ENCODE peak calls at places on chromosomes 4 and X, in seven cellular contexts. A, Q, T, S, F, E and G are unnamed samples. For H3K4me1, the result is how much of the 10 kb centered on the place peaks cover.

GRCh38 chr4:163395055-163395454 is 51.4 kb downstream of the NPY5R start:
- DNase-seq in T (no peak), Q (no peak), E (no peak), A (no peak), F (no peak), S (no peak), G (no peak)

GRCh38 chrX:66030505-66031317 is 9.2 kb downstream of the VSIG4 start:
- DNase-seq in Q (no peak), T (no peak), S (no peak), E (no peak), F (no peak), A (peak), G (no peak)

GRCh38 chrX:633655-634305 is 3.2 kb downstream of the SHOX start:
- DNase-seq in T (no peak), Q (no peak), F (no peak), A (no peak), E (no peak), S (no peak), G (peak)

GRCh38 chr4:173917255-173917960 is 366.1 kb downstream of the FBXO8 start:
- DNase-seq in T (no peak), S (no peak), A (no peak), F (no peak), E (no peak), Q (no peak), G (no peak)

GRCh38 chr4:189143255-189143654 is 797.4 kb upstream of the FRG1 start:
- DNase-seq in Q (no peak), F (no peak), T (no peak), A (no peak), E (no peak), S (no peak), G (no peak)

GRCh38 chr4:3371581-3372001 is 70.2 kb upstream of the HGFAC start:
- DNase-seq in A (no peak), Q (peak), F (no peak), E (no peak), T (no peak), S (no peak), G (peak)

GRCh38 chr4:177574446-177574845 is 132.2 kb upstream of the AGA start:
- DNase-seq in S (no peak), A (no peak), E (no peak), T (no peak), F (no peak), Q (no peak), G (no peak)

GRCh38 chr4:113759696-113760093 is 1.8 kb downstream of the CAMK2D start:
- DNase-seq in F (no peak), T (no peak), A (no peak), E (no peak), S (no peak), Q (no peak), G (peak)

GRCh38 chr4:122259849-122260248 is 107.7 kb downstream of the BLTP1 start:
- DNase-seq in Q (no peak), A (no peak), F (no peak), E (no peak), T (no peak), S (no peak), G (no peak)

GRCh38 chr4:4333265-4333706 is 43.2 kb downstream of the ZBTB49 start:
- DNase-seq in F (no peak), Q (peak), A (no peak), T (no peak), E (no peak), S (peak), G (peak)

GRCh38 chrX:41308884-41309655 is 24.9 kb upstream of the DDX3X start:
- DNase-seq in E (no peak), A (no peak), T (no peak), Q (no peak), F (no peak), S (no peak), G (no peak)

GRCh38 chr4:53653484-53654053 is 62.3 kb upstream of the LNX1 start:
- DNase-seq in E (no peak), Q (no peak), S (peak), T (peak), A (no peak), F (no peak), G (no peak)

GRCh38 chr4:16775411-16776154 is 122.9 kb downstream of the LDB2 start:
- DNase-seq in Q (no peak), F (no peak), T (peak), E (no peak), S (no peak), A (no peak), G (no peak)

GRCh38 chr4:102404551-102404969 is 59.3 kb upstream of the SLC39A8 start:
- DNase-seq in E (no peak), A (no peak), F (no peak), S (no peak), Q (no peak), T (peak), G (no peak)

GRCh38 chr4:173680278-173680677 is 150.2 kb upstream of the HAND2 start:
- DNase-seq in F (no peak), A (no peak), S (no peak), T (no peak), E (no peak), Q (no peak), G (no peak)

GRCh38 chr4:77595361-77595973 is 10.2 kb upstream of the CXCL13 start:
- DNase-seq in S (no peak), A (no peak), T (no peak), F (no peak), E (no peak), Q (no peak), G (no peak)

GRCh38 chr4:109127866-109128265 is 174.6 kb downstream of the COL25A1 start:
- DNase-seq in E (no peak), T (no peak), S (no peak), F (no peak), A (no peak), Q (no peak), G (no peak)

GRCh38 chrX:132426695-132427281 is 62.0 kb downstream of the MBNL3 start:
- DNase-seq in E (no peak), S (no peak), Q (no peak), A (no peak), F (no peak), T (no peak), G (peak)

DNA sequence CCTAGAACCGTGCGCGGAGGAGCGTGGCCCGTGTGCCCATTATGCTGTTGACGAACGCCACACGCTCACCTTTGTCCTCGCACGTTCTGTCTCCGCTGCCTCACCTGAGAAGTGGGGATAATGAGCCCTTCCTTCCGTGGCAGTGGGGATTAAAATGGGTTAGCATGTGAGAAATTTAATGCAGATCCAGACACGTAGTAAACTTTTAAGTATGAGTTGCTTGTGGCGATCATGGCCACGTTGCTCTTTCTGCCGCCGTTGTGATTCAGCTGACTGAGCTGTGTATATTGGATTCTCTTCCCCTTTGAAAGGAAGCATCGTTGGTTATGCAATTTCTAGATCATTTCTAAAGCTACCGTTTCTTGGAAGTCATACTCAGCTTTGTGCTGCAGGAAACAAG is 16.5 kb downstream of the TBC1D14 start:
- DNase-seq in S (no peak), Q (no peak), T (no peak), F (no peak), E (no peak), A (no peak), G (no peak)
- H3K4me1 ChIP-seq in S (under half), Q (under half), T (under half), F (under half), E (under half), A (under half), G (under half)

DNA sequence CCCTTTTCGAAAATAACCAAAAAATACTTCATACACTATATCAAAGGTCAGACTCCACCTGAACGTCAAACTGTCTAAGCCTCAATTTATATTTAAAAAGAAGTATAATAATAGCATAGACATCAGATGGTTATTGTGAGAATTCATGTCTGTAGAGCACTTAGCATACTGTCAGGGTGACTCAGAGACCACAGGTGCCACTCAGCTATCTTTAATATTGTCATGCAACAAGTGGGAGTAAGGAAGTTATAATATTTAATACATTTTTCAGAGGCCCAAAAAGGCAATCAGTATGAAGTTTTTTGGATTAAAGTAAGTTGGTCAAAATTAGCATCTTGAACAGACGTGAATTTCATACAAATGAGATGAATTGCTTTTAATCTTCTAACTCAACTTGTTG is 93.3 kb downstream of the PHOX2B start:
- DNase-seq in A (no peak), T (no peak), E (no peak), Q (no peak), F (no peak), S (no peak), G (no peak)
- H3K4me1 ChIP-seq in A (under half), T (under half), E (under half), Q (under half), F (under half), S (under half), G (under half)

DNA sequence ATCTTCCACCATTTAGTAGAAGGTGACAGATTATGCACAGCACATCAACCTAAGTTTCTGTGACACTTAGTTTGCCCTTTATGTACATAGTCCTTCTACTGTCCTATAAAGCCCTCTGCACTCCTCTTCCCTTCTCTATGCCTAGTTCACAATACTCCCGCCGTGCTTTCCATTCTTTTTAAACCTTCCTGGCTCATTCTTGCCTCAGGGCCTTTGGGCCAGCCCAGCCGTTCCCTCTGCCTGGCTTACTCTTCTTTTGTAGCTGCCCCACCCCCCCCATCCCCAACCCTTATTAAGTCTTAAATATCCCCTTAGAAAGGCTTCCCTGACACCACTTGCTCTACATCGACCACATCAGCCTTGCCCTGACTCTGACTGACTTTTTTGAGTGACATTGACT is 33.0 kb downstream of the SGMS2 start:
- DNase-seq in A (no peak), Q (no peak), T (no peak), S (no peak), F (no peak), E (no peak), G (no peak)
- H3K4me1 ChIP-seq in A (under half), Q (under half), T (under half), S (under half), F (under half), E (under half), G (under half)

GRCh38 chr4:75655562-75655961 is 17.6 kb downstream of the G3BP2 start:
- DNase-seq in Q (no peak), S (no peak), E (no peak), T (no peak), F (no peak), A (peak), G (no peak)
- H3K4me1 ChIP-seq in Q (under half), S (under half), E (under half), T (under half), F (under half), A (under half), G (under half)